ENCODE peak calls at places on chromosomes 6 and 20, in ten cellular contexts. K, Q, O, H, L, S, M, T, W and C are unnamed samples.

GRCh38 chr6:38671885-38672467 is 31.0 kb downstream of the GLO1 start:
- DNase-seq in K (peak; percentile 72), T (no peak), O (no peak), H (peak; percentile 43), M (no peak), L (peak; percentile 46), Q (no peak), W (no peak), S (peak; percentile 67), C (no peak)

GRCh38 chr6:111848262-111848661 is 25.0 kb downstream of the FYN start:
- DNase-seq in Q (no peak), H (no peak), L (no peak), W (no peak), K (peak; percentile 41), S (no peak), T (no peak), O (no peak), M (no peak), C (no peak)

GRCh38 chr20:215796-216195 is 11.3 kb upstream of the DEFB129 start:
- DNase-seq in O (no peak), T (no peak), H (no peak), K (no peak), Q (no peak), S (no peak), M (no peak), W (no peak), L (no peak), C (no peak)

GRCh38 chr20:53413188-53413631 is 180.4 kb downstream of the ZNF217 start:
- DNase-seq in O (peak; percentile 66), W (peak; percentile 74), M (no peak), H (peak; percentile 83), Q (no peak), L (no peak), K (no peak), T (no peak), S (peak; percentile 96), C (peak; percentile 59)

GRCh38 chr6:20404641-20405032 is 3.0 kb downstream of the E2F3 start:
- DNase-seq in Q (no peak), W (no peak), O (no peak), L (peak; percentile 78), T (no peak), K (peak; percentile 77), M (no peak), H (peak; percentile 85), S (peak; percentile 88), C (peak; percentile 46)

GRCh38 chr20:16785221-16785620 is 37.1 kb downstream of the OTOR start:
- DNase-seq in K (no peak), T (no peak), Q (no peak), H (no peak), L (no peak), O (no peak), S (no peak), W (no peak), M (no peak), C (no peak)

GRCh38 chr20:48819813-48820648 is 7.8 kb downstream of the PREX1 start:
- DNase-seq in M (no peak), K (no peak), Q (no peak), S (no peak), O (no peak), H (no peak), T (no peak), L (no peak), W (no peak), C (no peak)

GRCh38 chr20:31497838-31498540 is 16.3 kb upstream of the HM13 start:
- DNase-seq in K (peak; percentile 90), T (no peak), H (no peak), Q (no peak), L (no peak), W (no peak), O (peak; percentile 74), S (peak; percentile 64), M (peak; percentile 65), C (no peak)

GRCh38 chr6:107152633-107153032 is 37.3 kb upstream of the BEND3 start:
- DNase-seq in O (no peak), T (no peak), Q (no peak), W (no peak), K (no peak), S (no peak), H (peak; percentile 87), L (no peak), M (no peak), C (peak; percentile 60)

DNA sequence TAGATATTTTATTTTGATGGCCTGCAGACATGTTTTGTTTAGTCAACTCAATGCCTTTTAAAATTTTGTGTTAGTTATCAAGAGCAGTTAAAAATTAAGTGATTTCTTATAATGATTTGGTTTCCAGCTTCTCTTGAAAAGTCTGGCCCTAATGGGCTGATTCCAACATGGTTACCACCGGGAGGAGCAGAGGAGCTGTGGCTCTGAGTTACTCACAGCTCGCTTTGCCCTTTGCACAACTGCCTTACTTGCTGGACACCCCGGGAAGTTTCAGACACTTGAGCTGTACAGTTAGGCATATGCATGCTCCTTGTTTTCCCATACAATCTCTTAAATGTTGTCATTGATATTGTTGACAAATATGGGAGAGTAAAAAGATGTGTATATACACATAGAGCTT is 173.1 kb upstream of the MMS22L start:
- DNase-seq in T (no peak), K (no peak), L (no peak), O (no peak), W (no peak), H (no peak), M (no peak), Q (no peak), S (peak; percentile 52), C (no peak)
- TF ChIP-seq CTCF in T (no peak), K (no peak), L (no peak), O (no peak), W (no peak), H (no peak), M (no peak), Q (no peak), S (peak; percentile 52), C (no peak)

DNA sequence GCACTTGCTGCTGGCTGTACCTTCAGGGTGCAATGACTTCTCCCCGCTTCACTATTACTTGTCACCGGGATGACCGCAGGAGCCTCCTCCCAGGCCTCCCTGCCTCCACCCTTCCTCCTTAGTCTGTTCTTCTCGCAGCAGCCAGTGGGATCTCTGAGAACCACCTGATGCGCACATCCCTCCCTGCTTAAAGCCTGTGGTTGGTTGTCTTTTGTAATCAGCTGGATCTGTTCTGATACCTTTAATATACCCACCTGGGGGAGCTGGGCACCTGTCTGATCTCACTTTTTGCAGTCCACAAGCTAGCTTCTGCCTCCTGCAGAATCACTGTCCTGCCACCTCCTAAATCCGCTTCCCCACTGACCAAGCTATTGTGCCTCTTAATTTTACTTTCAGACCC is 34.6 kb downstream of the TOX2 start:
- DNase-seq in H (no peak), O (no peak), L (no peak), Q (no peak), M (no peak), W (no peak), T (no peak), S (peak; percentile 36), K (no peak), C (no peak)
- H3K4me1 ChIP-seq in H (no peaks in the 10 kb centered on the region), O (no peaks in the 10 kb centered on the region), L (peaks cover 7% of the 10 kb centered on the region), Q (peaks cover 5% of the 10 kb centered on the region), M (no peaks in the 10 kb centered on the region), W (no peaks in the 10 kb centered on the region), T (no peaks in the 10 kb centered on the region), S (no peaks in the 10 kb centered on the region), K (no peaks in the 10 kb centered on the region), C (peaks cover 3% of the 10 kb centered on the region)

DNA sequence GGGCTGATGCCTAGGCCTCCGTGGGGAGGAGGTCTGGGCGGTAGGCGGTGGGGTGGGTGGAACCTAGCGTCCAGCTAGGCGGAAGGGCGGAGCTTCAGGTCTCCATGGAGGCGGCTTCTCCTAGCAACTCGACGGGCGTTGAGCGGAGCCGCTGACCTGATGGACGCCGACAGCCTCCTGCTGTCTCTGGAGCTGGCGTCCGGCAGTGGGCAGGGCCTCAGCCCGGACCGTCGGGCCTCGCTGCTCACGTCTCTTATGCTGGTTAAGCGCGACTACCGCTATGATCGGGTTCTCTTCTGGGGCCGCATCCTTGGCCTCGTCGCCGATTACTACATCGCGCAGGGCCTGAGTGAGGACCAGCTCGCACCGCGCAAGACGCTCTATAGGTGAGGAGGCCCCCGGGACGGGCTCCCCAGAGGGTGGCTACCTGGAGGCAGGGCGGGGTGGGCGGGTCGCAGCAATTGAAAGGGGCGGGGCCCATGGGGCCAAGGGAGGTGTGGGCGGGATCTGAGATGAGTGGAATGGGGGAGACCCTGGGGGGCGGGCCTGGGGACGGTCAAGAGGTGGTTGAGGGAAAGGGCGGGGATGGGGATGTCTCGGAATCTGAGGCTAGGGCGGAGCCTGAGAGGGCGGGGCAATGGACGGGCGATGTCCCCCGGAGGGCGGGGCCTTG is at the start of gene RSPH9:
- DNase-seq in W (peak; percentile 72), H (no peak), L (peak; percentile 59), O (peak; percentile 86), Q (no peak), K (peak; percentile 81), M (peak; percentile 75), T (peak; percentile 83), S (peak; percentile 98), C (peak; percentile 81)
- H3K4me3 ChIP-seq in W (peak within 1 kb of the TSS; percentile 22), H (no peak within 1 kb of the TSS), L (peak within 1 kb of the TSS; percentile 41), O (peak within 1 kb of the TSS; percentile 36), Q (peak within 1 kb of the TSS; percentile 57), K (peak within 1 kb of the TSS; percentile 45), M (peak within 1 kb of the TSS; percentile 67), T (peak within 1 kb of the TSS; percentile 47), S (peak within 1 kb of the TSS; percentile 73), C (no peak within 1 kb of the TSS)

DNA sequence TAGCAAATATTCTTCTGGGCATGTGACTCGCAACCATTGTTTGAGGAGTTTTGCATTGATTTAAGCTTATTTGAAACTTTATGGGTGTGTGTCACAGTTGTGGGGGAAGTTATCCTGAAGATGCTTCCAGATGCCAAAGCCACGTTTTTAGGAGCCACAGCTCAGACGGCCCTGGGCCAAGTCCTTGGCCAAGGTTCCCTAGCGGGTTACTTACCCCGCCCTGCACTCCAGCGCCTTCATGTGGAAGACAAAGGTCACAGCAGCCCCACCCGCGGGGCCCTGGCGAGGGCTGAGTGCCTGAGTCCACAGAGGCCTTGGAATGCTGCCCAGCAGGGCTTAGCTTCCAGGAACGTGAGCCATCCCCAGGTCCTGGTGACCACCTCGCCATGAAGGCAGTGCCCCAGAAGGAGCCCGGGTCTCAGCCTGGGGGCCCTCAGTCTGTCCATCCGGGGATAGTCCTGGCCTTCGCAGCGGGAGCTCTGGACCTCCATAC is 308.3 kb downstream of the CDH4 start:
- DNase-seq in M (no peak), H (no peak), S (peak; percentile 91), T (no peak), K (peak; percentile 2), Q (no peak), O (no peak), L (no peak), W (no peak), C (peak; percentile 12)
- TF ChIP-seq CTCF in M (peak; percentile 11), H (peak; percentile 31), S (peak; percentile 77), T (no peak), K (no peak), Q (no peak), O (no peak), L (no peak), W (no peak), C (no peak)

GRCh38 chr6:15433517-15433874 is 187.6 kb downstream of the JARID2 start:
- DNase-seq in H (no peak), L (no peak), M (no peak), K (no peak), Q (no peak), T (no peak), W (no peak), S (peak; percentile 46), O (no peak), C (no peak)
- H3K4me1 ChIP-seq in H (peaks cover 60% of the 10 kb centered on the region), L (peaks cover 33% of the 10 kb centered on the region), M (peaks cover 74% of the 10 kb centered on the region), K (peaks cover 62% of the 10 kb centered on the region), Q (peaks cover 40% of the 10 kb centered on the region), T (peaks cover 39% of the 10 kb centered on the region), W (peaks cover 9% of the 10 kb centered on the region), S (peaks cover 60% of the 10 kb centered on the region), O (peaks cover 28% of the 10 kb centered on the region), C (peaks cover 19% of the 10 kb centered on the region)